ENCODE peak calls at places on chromosomes 6 and 20, in nine cellular contexts. R is stimulated activated CD4-positive, alpha-beta T cell treated with anti-CD3 and anti-CD28 coated beads, Interleukin-1b, Interleukin-23, amount 100 ng/mL, for 24 hours; H is HEK293T; A is D341Med; T is endothelial cell; G is stromal cell of bone marrow; I is MCF 10A; Q is progenitor cell of endocrine pancreas; S is osteoblast. V is an unnamed sample.

GRCh38 chr6:25717856-25718740 is 36.4 kb upstream of the SLC17A4 start:
- DNase-seq in R (no peak), H (peak), A (peak), T (peak), G (peak), I (peak), Q (no peak), S (peak), V (no peak)

GRCh38 chr20:57772349-57772964 is 62.6 kb upstream of the PMEPA1 start:
- DNase-seq in R (no peak), H (no peak), A (no peak), T (no peak), G (peak), I (peak), Q (no peak), S (peak), V (no peak)

GRCh38 chr6:62492192-62492822 is 206.3 kb upstream of the KHDRBS2 start:
- DNase-seq in R (no peak), H (no peak), A (no peak), T (no peak), G (no peak), I (no peak), Q (no peak), S (no peak), V (no peak)

GRCh38 chr6:15409301-15410125 is 163.6 kb downstream of the JARID2 start:
- DNase-seq in R (no peak), H (no peak), A (no peak), T (no peak), G (no peak), I (no peak), Q (no peak), S (no peak), V (no peak)

GRCh38 chr20:3710703-3711417 is 1.5 kb downstream of the SIGLEC1 start:
- DNase-seq in R (peak), H (peak), A (peak), T (peak), G (no peak), I (peak), Q (peak), S (peak), V (peak)

GRCh38 chr6:26240157-26240980 is 124.6 kb upstream of the BTN3A2 start:
- DNase-seq in R (peak), H (no peak), A (no peak), T (peak), G (peak), I (no peak), Q (no peak), S (peak), V (peak)

GRCh38 chr20:24627926-24628325 is 158.5 kb downstream of the SYNDIG1 start:
- DNase-seq in R (no peak), H (no peak), A (no peak), T (no peak), G (no peak), I (no peak), Q (no peak), S (peak), V (no peak)

GRCh38 chr6:11428895-11429294 is 108.7 kb upstream of the TMEM170B start:
- DNase-seq in R (no peak), H (no peak), A (no peak), T (no peak), G (peak), I (peak), Q (no peak), S (peak), V (no peak)

GRCh38 chr20:10249048-10249770 is 30.6 kb downstream of the SNAP25 start:
- DNase-seq in R (no peak), H (no peak), A (no peak), T (no peak), G (no peak), I (no peak), Q (no peak), S (no peak), V (no peak)

GRCh38 chr20:3786126-3786484 is 435 bp downstream of the CENPB start:
- DNase-seq in R (no peak), H (peak), A (peak), T (peak), G (no peak), I (peak), Q (no peak), S (peak), V (peak)

GRCh38 chr6:51908243-51908642 is 179.2 kb downstream of the PKHD1 start:
- DNase-seq in R (no peak), H (no peak), A (no peak), T (no peak), G (no peak), I (no peak), Q (no peak), S (no peak), V (no peak)

GRCh38 chr6:90294614-90294988 is 2.0 kb downstream of the BACH2 start:
- DNase-seq in R (no peak), H (peak), A (no peak), T (no peak), G (no peak), I (no peak), Q (no peak), S (no peak), V (peak)

GRCh38 chr20:53903652-53903987 is 166.8 kb downstream of the BCAS1 start:
- DNase-seq in R (no peak), H (no peak), A (no peak), T (no peak), G (no peak), I (peak), Q (no peak), S (no peak), V (no peak)

GRCh38 chr6:121838842-121839241 is 403.4 kb downstream of the GJA1 start:
- DNase-seq in R (no peak), H (no peak), A (no peak), T (no peak), G (peak), I (peak), Q (no peak), S (peak), V (no peak)

GRCh38 chr6:3403244-3404154 is 53.4 kb downstream of the SLC22A23 start:
- DNase-seq in R (no peak), H (no peak), A (no peak), T (no peak), G (no peak), I (peak), Q (peak), S (no peak), V (no peak)

GRCh38 chr6:144007779-144008500 is at the start of gene PLAGL1:
- DNase-seq in R (no peak), H (peak), A (peak), T (peak), G (peak), I (peak), Q (peak), S (peak), V (peak)

V was measured in glutamatergic neuron.